ENCODE peak calls at places on chromosomes 5 and 9, in ten cellular contexts. A, B, M, T, L, C, I, N, K and O are unnamed samples.

GRCh38 chr5:1371602-1372342 is 26.9 kb upstream of the CLPTM1L start:
- ATAC-seq in A (no peak), B (no peak), M (no peak), T (no peak), L (no peak), C (no peak), I (no peak), N (no peak), K (no peak), O (no peak)

GRCh38 chr9:98764351-98764750 is 32.0 kb downstream of the ANKS6 start:
- ATAC-seq in A (no peak), B (peak), M (no peak), T (no peak), L (no peak), C (no peak), I (no peak), N (no peak), K (no peak), O (no peak)

GRCh38 chr9:22036866-22037626 is 27.9 kb upstream of the CDKN2B start:
- ATAC-seq in A (peak), B (no peak), M (peak), T (peak), L (no peak), C (no peak), I (no peak), N (peak), K (no peak), O (no peak)

GRCh38 chr9:132240860-132241482 is 79.1 kb downstream of the NTNG2 start:
- ATAC-seq in A (peak), B (peak), M (peak), T (peak), L (peak), C (peak), I (peak), N (peak), K (peak), O (peak)

GRCh38 chr9:90858505-90858904 is 56.9 kb downstream of the SYK start:
- ATAC-seq in A (no peak), B (no peak), M (no peak), T (no peak), L (no peak), C (no peak), I (no peak), N (no peak), K (no peak), O (no peak)

GRCh38 chr5:1217596-1218206 is 7.5 kb upstream of the SLC6A18 start:
- ATAC-seq in A (no peak), B (no peak), M (no peak), T (peak), L (peak), C (no peak), I (no peak), N (no peak), K (no peak), O (no peak)

GRCh38 chr5:78787763-78788162 is 139.2 kb upstream of the LHFPL2 start:
- ATAC-seq in A (peak), B (no peak), M (peak), T (peak), L (no peak), C (peak), I (no peak), N (no peak), K (peak), O (peak)

GRCh38 chr5:105752801-105753200 is 1917.9 kb downstream of the EFNA5 start:
- ATAC-seq in A (no peak), B (peak), M (no peak), T (no peak), L (no peak), C (no peak), I (no peak), N (no peak), K (no peak), O (no peak)

GRCh38 chr9:75185585-75186170 is 97.4 kb downstream of the OSTF1 start:
- ATAC-seq in A (peak), B (peak), M (peak), T (peak), L (peak), C (peak), I (peak), N (no peak), K (no peak), O (no peak)

GRCh38 chr9:101650096-101650495 is 55.3 kb upstream of the PPP3R2 start:
- ATAC-seq in A (no peak), B (no peak), M (no peak), T (no peak), L (no peak), C (no peak), I (no peak), N (no peak), K (no peak), O (no peak)

GRCh38 chr5:79612667-79613190 is 488 bp downstream of the TENT2 start:
- ATAC-seq in A (peak), B (peak), M (peak), T (peak), L (no peak), C (peak), I (peak), N (no peak), K (peak), O (peak)

GRCh38 chr9:132182609-132183073 is 20.8 kb downstream of the NTNG2 start:
- ATAC-seq in A (no peak), B (no peak), M (no peak), T (no peak), L (no peak), C (peak), I (peak), N (peak), K (peak), O (no peak)

GRCh38 chr5:127656825-127657224 is 7.9 kb downstream of the CTXN3 start:
- ATAC-seq in A (no peak), B (no peak), M (no peak), T (no peak), L (no peak), C (no peak), I (no peak), N (peak), K (no peak), O (no peak)

GRCh38 chr5:158727108-158727507 is 372.6 kb downstream of the EBF1 start:
- ATAC-seq in A (no peak), B (no peak), M (no peak), T (no peak), L (no peak), C (no peak), I (no peak), N (no peak), K (no peak), O (no peak)

GRCh38 chr9:115262477-115262876 is 144.5 kb upstream of the TNC start:
- ATAC-seq in A (peak), B (peak), M (peak), T (peak), L (no peak), C (peak), I (no peak), N (no peak), K (peak), O (no peak)

GRCh38 chr9:91043041-91043740 is 241.6 kb downstream of the SYK start:
- ATAC-seq in A (peak), B (no peak), M (no peak), T (peak), L (no peak), C (no peak), I (no peak), N (no peak), K (peak), O (no peak)

GRCh38 chr5:128782446-128782845 is 182.8 kb upstream of the SLC27A6 start:
- ATAC-seq in A (no peak), B (peak), M (peak), T (peak), L (no peak), C (peak), I (no peak), N (peak), K (peak), O (peak)

GRCh38 chr9:78017294-78017693 is 14.3 kb downstream of the GNAQ start:
- ATAC-seq in A (no peak), B (no peak), M (no peak), T (no peak), L (no peak), C (no peak), I (no peak), N (no peak), K (no peak), O (no peak)

GRCh38 chr5:6819521-6819920 is 106.3 kb downstream of the TENT4A start:
- ATAC-seq in A (no peak), B (no peak), M (no peak), T (no peak), L (no peak), C (no peak), I (no peak), N (no peak), K (no peak), O (no peak)

GRCh38 chr5:117394506-117395157 is 820.0 kb upstream of the SEMA6A start:
- ATAC-seq in A (no peak), B (no peak), M (no peak), T (no peak), L (no peak), C (no peak), I (no peak), N (no peak), K (no peak), O (no peak)

GRCh38 chr5:169629847-169630548 is 7.1 kb upstream of the DOCK2 start:
- ATAC-seq in A (peak), B (peak), M (no peak), T (peak), L (no peak), C (no peak), I (peak), N (no peak), K (no peak), O (no peak)

GRCh38 chr9:105973811-105974407 is 279.6 kb downstream of the TMEM38B start:
- ATAC-seq in A (peak), B (no peak), M (no peak), T (no peak), L (no peak), C (no peak), I (no peak), N (no peak), K (no peak), O (peak)

GRCh38 chr5:119312403-119312802 is 43.4 kb upstream of the TNFAIP8 start:
- ATAC-seq in A (no peak), B (no peak), M (no peak), T (no peak), L (no peak), C (no peak), I (no peak), N (no peak), K (no peak), O (no peak)

GRCh38 chr5:67355135-67355729 is 158.6 kb upstream of the CD180 start:
- ATAC-seq in A (no peak), B (no peak), M (no peak), T (no peak), L (no peak), C (no peak), I (no peak), N (no peak), K (no peak), O (no peak)

GRCh38 chr5:73691301-73691700 is 65.3 kb downstream of the ARHGEF28 start:
- ATAC-seq in A (no peak), B (no peak), M (no peak), T (no peak), L (no peak), C (no peak), I (no peak), N (no peak), K (no peak), O (no peak)

GRCh38 chr5:143427122-143427735 is 23.7 kb upstream of the NR3C1 start:
- ATAC-seq in A (no peak), B (no peak), M (no peak), T (no peak), L (no peak), C (no peak), I (no peak), N (no peak), K (no peak), O (no peak)

GRCh38 chr5:143229426-143229895 is 174.0 kb downstream of the NR3C1 start:
- ATAC-seq in A (peak), B (no peak), M (no peak), T (no peak), L (peak), C (peak), I (peak), N (peak), K (peak), O (no peak)

GRCh38 chr9:72911816-72912215 is 41.0 kb downstream of the ALDH1A1 start:
- ATAC-seq in A (no peak), B (no peak), M (no peak), T (no peak), L (no peak), C (no peak), I (no peak), N (no peak), K (no peak), O (no peak)

GRCh38 chr9:32455738-32456137 is 70.3 kb downstream of the RIGI start:
- ATAC-seq in A (no peak), B (no peak), M (no peak), T (no peak), L (no peak), C (no peak), I (no peak), N (no peak), K (peak), O (no peak)

GRCh38 chr5:1500411-1501091 is 23.2 kb downstream of the LPCAT1 start:
- ATAC-seq in A (peak), B (no peak), M (peak), T (peak), L (no peak), C (peak), I (no peak), N (peak), K (peak), O (peak)

GRCh38 chr5:2093859-2094615 is 211.3 kb upstream of the IRX4 start:
- ATAC-seq in A (no peak), B (peak), M (no peak), T (peak), L (no peak), C (peak), I (no peak), N (peak), K (peak), O (peak)

GRCh38 chr5:142097681-142098080 is 10.9 kb upstream of the NDFIP1 start:
- ATAC-seq in A (no peak), B (no peak), M (no peak), T (no peak), L (peak), C (no peak), I (no peak), N (no peak), K (no peak), O (no peak)

GRCh38 chr5:153066281-153066680 is 424.2 kb upstream of the GRIA1 start:
- ATAC-seq in A (no peak), B (no peak), M (no peak), T (no peak), L (no peak), C (no peak), I (no peak), N (no peak), K (no peak), O (no peak)

GRCh38 chr5:148372883-148373282 is 10.9 kb upstream of the FBXO38 start:
- ATAC-seq in A (no peak), B (peak), M (no peak), T (no peak), L (no peak), C (no peak), I (no peak), N (no peak), K (no peak), O (no peak)

GRCh38 chr5:138605254-138605972 is 30.2 kb upstream of the HSPA9 start:
- ATAC-seq in A (no peak), B (no peak), M (peak), T (no peak), L (no peak), C (no peak), I (no peak), N (no peak), K (peak), O (no peak)

GRCh38 chr9:78025186-78025585 is 6.4 kb downstream of the GNAQ start:
- ATAC-seq in A (no peak), B (no peak), M (no peak), T (no peak), L (no peak), C (no peak), I (no peak), N (no peak), K (no peak), O (no peak)

GRCh38 chr5:111401906-111402305 is 110.4 kb downstream of the STARD4 start:
- ATAC-seq in A (no peak), B (peak), M (no peak), T (no peak), L (no peak), C (no peak), I (peak), N (no peak), K (no peak), O (no peak)

GRCh38 chr5:41433552-41434181 is 76.7 kb downstream of the PLCXD3 start:
- ATAC-seq in A (no peak), B (peak), M (peak), T (no peak), L (no peak), C (peak), I (no peak), N (no peak), K (no peak), O (no peak)

GRCh38 chr5:131627466-131627865 is 7.6 kb downstream of the RAPGEF6 start:
- ATAC-seq in A (no peak), B (no peak), M (no peak), T (no peak), L (no peak), C (no peak), I (no peak), N (no peak), K (no peak), O (no peak)

GRCh38 chr5:131628990-131629389 is 6.0 kb downstream of the RAPGEF6 start:
- ATAC-seq in A (no peak), B (no peak), M (no peak), T (no peak), L (no peak), C (no peak), I (no peak), N (no peak), K (no peak), O (no peak)

GRCh38 chr5:131630963-131631350 is 4.1 kb downstream of the RAPGEF6 start:
- ATAC-seq in A (no peak), B (peak), M (no peak), T (no peak), L (no peak), C (no peak), I (peak), N (no peak), K (no peak), O (no peak)

GRCh38 chr5:131633830-131634229 is 1.2 kb downstream of the RAPGEF6 start:
- ATAC-seq in A (no peak), B (no peak), M (no peak), T (no peak), L (no peak), C (no peak), I (no peak), N (no peak), K (no peak), O (no peak)

DNA sequence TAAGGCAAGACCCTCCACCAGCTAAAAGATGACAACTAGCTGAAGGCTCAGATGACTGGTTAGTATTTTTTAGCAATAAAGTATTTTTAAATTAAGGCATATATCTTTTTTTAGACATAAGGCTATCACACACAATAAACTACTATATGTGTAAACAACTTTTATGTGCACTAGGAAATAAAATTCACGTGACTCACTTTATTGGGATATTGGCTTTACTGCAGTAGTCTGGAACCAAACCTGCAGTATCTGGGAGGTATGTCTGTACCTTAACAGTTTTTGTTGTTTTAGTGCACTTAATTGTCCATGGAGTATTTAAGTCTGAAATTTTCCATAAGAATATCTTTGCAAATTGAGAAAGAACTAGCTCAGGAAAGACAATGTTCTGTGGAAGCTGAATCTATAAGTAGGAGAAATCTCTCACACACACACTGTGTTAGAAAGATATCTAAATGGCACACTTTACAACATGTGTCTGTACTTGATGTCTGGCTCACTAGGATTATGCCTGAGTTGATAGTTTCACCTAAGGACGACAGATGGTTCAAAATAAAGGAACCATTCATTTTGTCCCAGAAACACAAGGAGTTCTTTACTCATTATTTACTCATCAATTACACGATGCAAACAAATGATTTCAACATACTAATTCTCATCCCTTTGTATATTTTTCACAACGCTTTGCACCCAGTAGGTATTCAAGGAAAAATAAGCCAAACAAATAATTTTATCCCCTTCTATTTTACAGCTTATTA is 4.6 kb downstream of the RAPGEF6 start:
- ATAC-seq in A (no peak), B (peak), M (no peak), T (no peak), L (no peak), C (no peak), I (peak), N (no peak), K (no peak), O (no peak)
- H3K27ac ChIP-seq in A (no peak), B (peak), M (no peak), T (no peak), L (no peak), C (no peak), I (peak), N (no peak), K (no peak), O (no peak)

GRCh38 chr9:7145361-7146069 is 387.7 kb downstream of the KDM4C start:
- ATAC-seq in A (no peak), B (no peak), M (no peak), T (no peak), L (no peak), C (no peak), I (no peak), N (no peak), K (no peak), O (no peak)
- H3K27ac ChIP-seq in A (no peak), B (no peak), M (no peak), T (no peak), L (no peak), C (no peak), I (no peak), N (peak), K (no peak), O (no peak)

GRCh38 chr9:4833781-4834560 is 41.2 kb downstream of the RCL1 start:
- ATAC-seq in A (no peak), B (peak), M (no peak), T (no peak), L (no peak), C (peak), I (no peak), N (no peak), K (no peak), O (no peak)

GRCh38 chr9:4831119-4831518 is 38.4 kb downstream of the RCL1 start:
- ATAC-seq in A (no peak), B (no peak), M (no peak), T (no peak), L (no peak), C (no peak), I (peak), N (no peak), K (no peak), O (no peak)

GRCh38 chr9:4830699-4831098 is 38.0 kb downstream of the RCL1 start:
- ATAC-seq in A (no peak), B (no peak), M (no peak), T (no peak), L (no peak), C (no peak), I (no peak), N (no peak), K (no peak), O (no peak)

GRCh38 chr9:4831944-4832343 is 39.2 kb downstream of the RCL1 start:
- ATAC-seq in A (no peak), B (no peak), M (no peak), T (no peak), L (no peak), C (no peak), I (no peak), N (no peak), K (no peak), O (no peak)

GRCh38 chr9:4832786-4833579 is 40.2 kb downstream of the RCL1 start:
- ATAC-seq in A (no peak), B (peak), M (peak), T (peak), L (no peak), C (peak), I (peak), N (peak), K (peak), O (no peak)
- H3K27ac ChIP-seq in A (no peak), B (peak), M (no peak), T (no peak), L (no peak), C (no peak), I (peak), N (peak), K (no peak), O (no peak)

DNA sequence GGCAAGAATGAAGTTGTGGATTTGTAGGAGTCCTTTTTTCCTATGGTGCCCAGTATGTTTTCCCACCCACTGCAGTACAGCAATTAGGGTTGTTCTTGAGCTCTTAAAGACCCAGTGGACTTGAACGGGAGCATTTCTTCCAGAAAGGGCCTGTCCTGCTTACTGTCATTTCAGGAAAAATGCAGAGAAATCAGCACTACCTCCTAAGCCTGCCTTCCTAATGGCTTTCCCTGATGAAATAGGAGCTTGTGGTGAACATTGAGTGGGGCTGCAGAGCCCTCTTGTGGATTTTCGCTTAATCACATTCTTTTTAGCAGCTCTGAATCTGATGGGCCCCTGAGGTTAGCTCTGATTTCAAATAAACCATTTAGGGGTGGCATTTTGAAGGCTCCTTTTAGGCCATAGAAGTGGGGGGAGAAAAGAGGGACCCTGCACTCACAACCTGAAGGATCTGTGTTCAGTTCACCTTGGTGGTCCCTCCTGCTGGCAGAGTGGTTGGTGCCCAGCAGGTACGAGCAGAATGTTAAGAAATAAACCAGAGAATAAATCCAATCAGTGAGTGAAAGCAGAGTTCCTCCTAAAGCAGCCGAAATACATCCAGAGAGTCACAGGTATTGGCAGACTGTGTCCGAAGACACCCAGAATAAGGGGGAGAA is 188.0 kb upstream of the KLF9 start:
- ATAC-seq in A (peak), B (peak), M (peak), T (peak), L (peak), C (peak), I (peak), N (peak), K (peak), O (peak)
- H3K27ac ChIP-seq in A (peak), B (no peak), M (peak), T (peak), L (no peak), C (no peak), I (no peak), N (peak), K (peak), O (peak)